ENCODE peak calls at places on chromosome 17, in seven cellular contexts. M, Y, F, X, A, I and H are unnamed samples.

GRCh38 chr17:40510328-40510648 is 8.9 kb upstream of the TNS4 start:
- DNase-seq in M (peak; percentile 68), Y (no peak), F (no peak), X (no peak), A (peak; percentile 86), I (peak; percentile 67), H (no peak)

GRCh38 chr17:82808921-82809905 is 30.6 kb downstream of the ZNF750 start:
- DNase-seq in M (peak; percentile 16), Y (no peak), F (no peak), X (no peak), A (no peak), I (peak; percentile 33), H (no peak)

GRCh38 chr17:19332371-19333131 is 30.0 kb downstream of the B9D1 start:
- DNase-seq in M (no peak), Y (no peak), F (no peak), X (no peak), A (no peak), I (peak; percentile 63), H (no peak)

GRCh38 chr17:54933921-54934320 is 33.3 kb downstream of the TOM1L1 start:
- DNase-seq in M (no peak), Y (no peak), F (no peak), X (no peak), A (peak; percentile 80), I (no peak), H (no peak)

GRCh38 chr17:348692-349425 is 3.7 kb downstream of the RPH3AL start:
- DNase-seq in M (no peak), Y (no peak), F (no peak), X (peak; percentile 66), A (no peak), I (no peak), H (peak; percentile 29)

GRCh38 chr17:28494445-28495188 is 11.5 kb upstream of the FOXN1 start:
- DNase-seq in M (peak; percentile 52), Y (peak; percentile 63), F (peak; percentile 41), X (peak; percentile 63), A (peak; percentile 62), I (peak; percentile 77), H (peak; percentile 90)

GRCh38 chr17:70629902-70630301 is 460.6 kb downstream of the KCNJ2 start:
- DNase-seq in M (peak; percentile 13), Y (no peak), F (no peak), X (no peak), A (no peak), I (no peak), H (no peak)

GRCh38 chr17:56832446-56832845 is 1.3 kb downstream of the C17orf67 start:
- DNase-seq in M (no peak), Y (no peak), F (no peak), X (peak; percentile 28), A (peak; percentile 5), I (no peak), H (no peak)

GRCh38 chr17:78645421-78646295 is 68.5 kb upstream of the DNAH17 start:
- DNase-seq in M (peak; percentile 34), Y (no peak), F (no peak), X (peak; percentile 51), A (no peak), I (peak; percentile 53), H (no peak)

GRCh38 chr17:60959011-60959410 is 281.4 kb downstream of the BCAS3 start:
- DNase-seq in M (peak; percentile 43), Y (no peak), F (no peak), X (peak; percentile 74), A (peak; percentile 10), I (no peak), H (no peak)

GRCh38 chr17:2259769-2260536 is 43.6 kb downstream of the SMG6 start:
- DNase-seq in M (peak; percentile 81), Y (no peak), F (no peak), X (peak; percentile 51), A (peak; percentile 21), I (no peak), H (no peak)

GRCh38 chr17:181213-182163 is at the start of gene DOC2B:
- DNase-seq in M (peak; percentile 27), Y (peak; percentile 36), F (no peak), X (peak; percentile 48), A (peak; percentile 45), I (peak; percentile 41), H (peak; percentile 66)

GRCh38 chr17:18921912-18922451 is 30.0 kb upstream of the SLC5A10 start:
- DNase-seq in M (peak; percentile 68), Y (no peak), F (no peak), X (no peak), A (no peak), I (no peak), H (no peak)

GRCh38 chr17:80596760-80597608 is 52.3 kb downstream of the RPTOR start:
- DNase-seq in M (peak; percentile 36), Y (no peak), F (no peak), X (no peak), A (no peak), I (no peak), H (no peak)

GRCh38 chr17:56159764-56160394 is 6.6 kb downstream of the ANKFN1 start:
- DNase-seq in M (no peak), Y (no peak), F (no peak), X (no peak), A (no peak), I (no peak), H (no peak)

GRCh38 chr17:79078476-79079190 is 4.0 kb downstream of the ENGASE start:
- DNase-seq in M (no peak), Y (no peak), F (no peak), X (no peak), A (no peak), I (no peak), H (no peak)

GRCh38 chr17:81033535-81034167 is 1.3 kb upstream of the BAIAP2 start:
- DNase-seq in M (no peak), Y (no peak), F (no peak), X (no peak), A (no peak), I (no peak), H (no peak)

GRCh38 chr17:30831257-30831656 is 509 bp upstream of the ATAD5 start:
- DNase-seq in M (peak; percentile 5), Y (no peak), F (no peak), X (no peak), A (peak; percentile 83), I (peak; percentile 85), H (peak; percentile 54)

GRCh38 chr17:13601776-13602551 is at the start of gene HS3ST3A1:
- DNase-seq in M (peak; percentile 82), Y (peak; percentile 85), F (peak; percentile 73), X (peak; percentile 69), A (peak; percentile 96), I (peak; percentile 69), H (peak; percentile 96)

GRCh38 chr17:82883461-82884031 is 43.7 kb upstream of the ZNF750 start:
- DNase-seq in M (no peak), Y (no peak), F (no peak), X (no peak), A (no peak), I (no peak), H (no peak)

GRCh38 chr17:77963441-77963840 is 4.9 kb downstream of the TNRC6C start:
- DNase-seq in M (peak; percentile 93), Y (peak; percentile 53), F (no peak), X (peak; percentile 79), A (no peak), I (peak; percentile 21), H (no peak)

GRCh38 chr17:74219576-74220133 is 6.3 kb downstream of the TTYH2 start:
- DNase-seq in M (no peak), Y (no peak), F (no peak), X (no peak), A (no peak), I (no peak), H (no peak)

GRCh38 chr17:35931794-35932419 is 1.3 kb upstream of the RDM1 start:
- DNase-seq in M (peak; percentile 27), Y (no peak), F (no peak), X (peak; percentile 10), A (no peak), I (no peak), H (no peak)

GRCh38 chr17:31548709-31549108 is 157.2 kb downstream of the RAB11FIP4 start:
- DNase-seq in M (no peak), Y (no peak), F (no peak), X (no peak), A (no peak), I (no peak), H (no peak)

GRCh38 chr17:28917029-28917428 is 14.2 kb upstream of the DHRS13 start:
- DNase-seq in M (no peak), Y (no peak), F (no peak), X (no peak), A (no peak), I (no peak), H (no peak)

GRCh38 chr17:28252436-28252835 is 66.6 kb upstream of the TMEM97 start:
- DNase-seq in M (peak; percentile 62), Y (no peak), F (no peak), X (peak; percentile 21), A (no peak), I (peak; percentile 50), H (no peak)

GRCh38 chr17:36183811-36184765 is 7.7 kb upstream of the TBC1D3B start:
- DNase-seq in M (no peak), Y (no peak), F (no peak), X (no peak), A (no peak), I (no peak), H (no peak)

DNA sequence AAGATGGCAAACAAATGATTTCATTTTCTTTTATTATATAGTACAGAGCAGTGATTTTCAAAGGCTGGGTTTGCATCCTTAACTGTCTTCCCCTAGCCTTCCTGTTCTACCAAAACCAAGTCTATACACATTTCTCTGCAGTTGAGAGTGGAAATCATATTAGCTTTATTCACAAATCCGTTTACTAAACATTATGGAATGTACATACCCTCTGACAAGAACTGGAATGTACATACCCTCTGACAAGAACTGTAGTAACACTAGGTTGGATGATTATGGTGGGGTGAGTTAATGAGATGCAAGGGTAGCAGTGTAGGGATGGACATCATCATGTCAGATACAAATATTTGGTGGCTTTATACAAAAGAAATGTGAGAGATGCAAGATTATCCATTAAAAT is 154.9 kb downstream of the CYB561 start:
- DNase-seq in M (no peak), Y (no peak), F (no peak), X (no peak), A (no peak), I (no peak), H (no peak)
- H3K4me1 ChIP-seq in M (peaks cover 9% of the 10 kb centered on the region), Y (peaks cover 1% of the 10 kb centered on the region), F (no peaks in the 10 kb centered on the region), X (peaks cover 1% of the 10 kb centered on the region), A (no peaks in the 10 kb centered on the region), I (peaks cover 6% of the 10 kb centered on the region), H (peaks cover 2% of the 10 kb centered on the region)

GRCh38 chr17:50201226-50201854 is at the start of gene COL1A1:
- DNase-seq in M (peak; percentile 90), Y (no peak), F (no peak), X (peak; percentile 88), A (peak; percentile 21), I (no peak), H (peak; percentile 74)
- H3K18ac ChIP-seq in M (peak within 1 kb of the TSS; percentile 86), Y (peak within 1 kb of the TSS; percentile 66), F (peak within 1 kb of the TSS; percentile 60), X (peak within 1 kb of the TSS; percentile 97), A (no peak within 1 kb of the TSS), I (peak within 1 kb of the TSS; percentile 99), H (no peak within 1 kb of the TSS)

GRCh38 chr17:57869599-57870282 is 19.9 kb upstream of the MRPS23 start:
- DNase-seq in M (peak; percentile 97), Y (no peak), F (no peak), X (peak; percentile 93), A (no peak), I (no peak), H (peak; percentile 25)
- H3K4me1 ChIP-seq in M (peaks cover 43% of the 10 kb centered on the region), Y (peaks cover 33% of the 10 kb centered on the region), F (peaks cover 25% of the 10 kb centered on the region), X (peaks cover 52% of the 10 kb centered on the region), A (peaks cover 13% of the 10 kb centered on the region), I (peaks cover 30% of the 10 kb centered on the region), H (peaks cover 7% of the 10 kb centered on the region)

DNA sequence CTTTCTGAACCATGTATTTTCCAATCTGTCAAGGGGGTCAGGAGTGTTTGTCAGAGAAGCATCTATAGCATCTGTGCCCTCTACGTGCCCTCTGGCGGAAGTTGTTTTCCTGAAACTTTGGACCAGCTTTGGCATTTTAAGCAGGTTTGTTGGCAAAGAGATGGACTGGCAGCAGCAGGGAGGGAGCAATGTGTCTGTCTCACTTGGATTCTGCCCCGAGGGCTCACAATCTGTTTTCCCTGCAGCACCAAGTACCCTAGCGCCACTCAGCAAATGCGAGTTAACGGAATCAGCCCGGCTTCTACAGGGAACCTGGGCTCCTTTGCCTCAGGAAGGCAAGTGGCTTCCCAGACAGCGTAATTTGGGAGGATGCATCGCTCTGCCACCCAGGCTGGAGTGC is 17.4 kb downstream of the DUSP14 start:
- DNase-seq in M (no peak), Y (no peak), F (no peak), X (no peak), A (no peak), I (no peak), H (no peak)
- H3K18ac ChIP-seq in M (no peak overlapping the region), Y (peak overlapping the region; percentile 29), F (no peak overlapping the region), X (no peak overlapping the region), A (no peak overlapping the region), I (no peak overlapping the region), H (no peak overlapping the region)